ENCODE peak calls at places on chromosomes 12 and 14, in six cellular contexts. M is A172; N is MCF 10A; B is activated CD8-positive, alpha-beta memory T cell treated with anti-CD3 and anti-CD28 coated beads for 1 hour; I is GM19239; X is foreskin keratinocyte. W is an unnamed sample.

GRCh38 chr12:65944637-65945036 is 120.4 kb downstream of the HMGA2 start:
- DNase-seq in X (no peak), B (no peak), N (no peak), I (no peak), M (no peak), W (no peak)

GRCh38 chr14:46018846-46019420 is 632.6 kb downstream of the RPL10L start:
- DNase-seq in N (no peak), X (peak; percentile 4), B (no peak), I (no peak), M (no peak), W (no peak)

GRCh38 chr14:32081901-32082300 is 4.8 kb downstream of the ARHGAP5 start:
- DNase-seq in I (no peak), N (no peak), B (no peak), X (no peak), M (no peak), W (no peak)

GRCh38 chr14:101501858-101502615 is 59.3 kb upstream of the DIO3 start:
- DNase-seq in B (no peak), M (no peak), X (no peak), I (no peak), N (no peak), W (no peak)

GRCh38 chr12:123532808-123533649 is 490 bp downstream of the RILPL1 start:
- DNase-seq in B (no peak), I (peak; percentile 43), N (peak; percentile 36), M (no peak), X (no peak), W (no peak)

GRCh38 chr12:58086930-58087329 is 145.6 kb downstream of the ATP23 start:
- DNase-seq in B (no peak), X (no peak), I (no peak), N (no peak), M (no peak), W (no peak)

GRCh38 chr14:66070542-66071319 is 415.4 kb upstream of the CCDC196 start:
- DNase-seq in M (peak; percentile 4), N (peak; percentile 62), X (no peak), I (peak; percentile 55), B (peak; percentile 66), W (peak; percentile 38)

GRCh38 chr12:101829639-101830390 is 944 bp downstream of the GNPTAB start:
- DNase-seq in I (no peak), N (peak; percentile 32), X (no peak), M (peak; percentile 2), B (no peak), W (no peak)

W was measured in GM12892.